ENCODE peak calls at places on chromosome 12, in six cellular contexts. U is heart right ventricle, P is A673, M is neuronal stem cell, B is HAP-1, C is mesenchymal stem cell. V is an unnamed sample.

GRCh38 chr12:96036765-96037455 is 1.5 kb upstream of the LTA4H start:
- DNase-seq in U (no peak), P (no peak), M (no peak), B (no peak), C (no peak), V (no peak)

GRCh38 chr12:55728185-55728931 is 451 bp downstream of the CD63 start:
- DNase-seq in U (peak; percentile 83), P (peak; percentile 55), M (no peak), B (no peak), C (peak; percentile 64), V (no peak)

GRCh38 chr12:53220857-53221202 is 11.2 kb downstream of the RARG start:
- DNase-seq in U (peak; percentile 94), P (peak; percentile 88), M (peak; percentile 91), B (peak; percentile 88), C (peak; percentile 96), V (no peak)

GRCh38 chr12:85509857-85510256 is 229.8 kb downstream of the ALX1 start:
- DNase-seq in U (no peak), P (no peak), M (no peak), B (no peak), C (no peak), V (no peak)

GRCh38 chr12:94767971-94768370 is 117.6 kb upstream of the TMCC3 start:
- DNase-seq in U (no peak), P (no peak), M (no peak), B (no peak), C (no peak), V (no peak)

GRCh38 chr12:63787306-63787705 is 7.6 kb downstream of the RXYLT1 start:
- DNase-seq in U (no peak), P (no peak), M (no peak), B (no peak), C (no peak), V (no peak)

GRCh38 chr12:124686001-124686884 is 118.8 kb upstream of the NCOR2 start:
- DNase-seq in U (no peak), P (peak; percentile 62), M (no peak), B (no peak), C (peak; percentile 92), V (no peak)

GRCh38 chr12:122356192-122356635 is 66.3 kb downstream of the CLIP1 start:
- DNase-seq in U (no peak), P (peak; percentile 78), M (peak; percentile 12), B (peak; percentile 51), C (peak; percentile 80), V (peak; percentile 35)

GRCh38 chr12:23536293-23536692 is 413.2 kb downstream of the SOX5 start:
- DNase-seq in U (no peak), P (no peak), M (no peak), B (no peak), C (no peak), V (no peak)

GRCh38 chr12:30880061-30880460 is 46.5 kb upstream of the TSPAN11 start:
- DNase-seq in U (no peak), P (no peak), M (no peak), B (no peak), C (peak; percentile 6), V (no peak)

GRCh38 chr12:28440209-28440608 is 250.0 kb downstream of the CCDC91 start:
- DNase-seq in U (no peak), P (no peak), M (no peak), B (no peak), C (peak; percentile 24), V (no peak)

DNA sequence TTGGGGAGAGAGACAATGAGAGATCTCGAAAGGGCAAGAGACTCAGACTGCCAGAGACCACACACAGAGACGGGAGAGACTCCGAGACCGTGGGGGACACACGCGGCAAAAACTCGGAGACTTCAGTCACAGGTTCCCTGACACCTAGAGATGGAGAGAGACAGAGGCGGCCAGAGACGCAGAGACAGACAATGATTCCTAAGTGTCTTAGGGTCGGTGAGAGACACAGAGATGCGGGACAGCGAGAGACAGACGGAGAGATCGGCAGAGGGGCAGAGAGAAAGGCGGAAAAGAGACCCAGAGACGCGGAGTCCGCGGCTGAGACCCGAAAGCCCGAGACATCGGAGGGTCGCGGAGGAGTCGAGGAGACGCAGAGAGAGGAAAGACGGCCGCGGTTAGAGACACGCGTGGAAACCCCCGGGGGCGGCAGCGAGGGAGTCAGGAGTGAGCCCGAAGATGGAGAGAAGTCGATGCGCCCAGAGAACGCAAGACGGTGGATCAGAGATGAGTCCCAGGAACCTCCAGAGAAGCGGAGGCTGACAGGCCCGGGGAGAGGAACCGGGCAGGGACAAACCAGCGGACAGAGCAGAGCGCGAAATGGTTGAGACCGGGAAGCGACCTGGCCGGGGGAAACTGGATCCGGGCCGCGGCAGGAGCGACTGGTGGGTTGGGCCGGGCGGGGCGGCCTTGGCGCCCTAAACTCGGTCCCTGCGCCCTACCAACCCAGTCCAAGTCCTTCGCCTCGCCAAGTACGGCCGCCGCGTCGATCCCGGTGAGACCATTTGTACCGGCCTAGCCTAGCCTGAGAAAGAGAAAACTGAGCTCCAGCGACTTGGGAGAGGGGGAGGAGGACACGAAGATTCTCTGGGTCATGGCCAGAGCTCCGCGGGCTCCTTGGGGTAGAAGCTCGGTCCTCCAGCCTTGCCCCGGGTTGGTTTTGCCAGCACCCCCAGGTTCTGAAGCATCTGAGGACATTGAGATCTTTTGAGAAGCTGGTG is 7.6 kb downstream of the LHX5 start:
- DNase-seq in U (no peak), P (no peak), M (peak; percentile 26), B (no peak), C (peak; percentile 23), V (no peak)
- H3K4me3 ChIP-seq in U (peak overlapping the region; percentile 13), P (no peak overlapping the region), M (no peak overlapping the region), B (no peak overlapping the region), C (no peak overlapping the region), V (peak overlapping the region; percentile 6)

DNA sequence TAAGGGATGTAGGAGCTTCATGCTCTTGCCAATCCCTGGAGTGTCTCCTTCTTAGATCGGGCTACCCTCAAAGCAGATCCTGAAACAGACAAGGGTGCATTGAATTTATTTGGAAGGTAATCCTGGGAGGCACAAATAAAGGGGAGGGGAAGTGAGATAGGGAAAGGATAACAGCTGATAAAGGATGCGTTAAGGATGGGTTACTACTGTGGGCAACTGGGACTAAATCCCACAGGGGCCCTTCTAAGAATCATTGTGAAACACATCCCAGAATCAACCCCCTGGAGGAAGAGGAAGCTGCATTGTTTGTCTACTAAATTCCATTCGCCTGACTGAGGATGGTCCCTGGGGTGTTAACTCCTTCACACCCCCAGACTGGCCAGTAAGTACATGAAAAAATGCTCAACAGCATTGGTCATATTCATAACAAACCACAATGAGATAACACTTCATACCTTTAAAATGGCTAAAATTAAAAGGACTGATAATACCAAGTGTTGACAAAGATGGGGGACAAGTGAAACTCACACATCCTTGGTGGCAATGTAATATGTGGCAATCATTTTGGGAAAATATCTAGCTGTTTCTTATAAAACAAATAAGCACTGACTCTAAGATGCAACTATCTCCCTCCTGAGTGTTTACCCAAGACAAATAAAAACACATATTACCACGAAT is 37.0 kb upstream of the CMKLR1 start:
- DNase-seq in U (no peak), P (no peak), M (no peak), B (no peak), C (no peak), V (no peak)
- H3K9me3 ChIP-seq in U (peaks cover 7% of the 10 kb centered on the region), P (no peaks in the 10 kb centered on the region), M (peaks cover 3% of the 10 kb centered on the region), B (no peaks in the 10 kb centered on the region), C (peaks cover 33% of the 10 kb centered on the region), V (no peaks in the 10 kb centered on the region)

GRCh38 chr12:11555743-11556625 is 93.5 kb upstream of the ETV6 start:
- DNase-seq in U (no peak), P (no peak), M (no peak), B (no peak), C (no peak), V (no peak)
- H3K4me3 ChIP-seq in U (no peak overlapping the region), P (no peak overlapping the region), M (no peak overlapping the region), B (no peak overlapping the region), C (no peak overlapping the region), V (no peak overlapping the region)

GRCh38 chr12:132953771-132954170 is 2.3 kb downstream of the ZNF605 start:
- DNase-seq in U (no peak), P (no peak), M (no peak), B (no peak), C (no peak), V (no peak)
- H3K9me3 ChIP-seq in U (no peaks in the 10 kb centered on the region), P (peaks cover 39% of the 10 kb centered on the region), M (peaks cover 71% of the 10 kb centered on the region), B (peaks cover 5% of the 10 kb centered on the region), C (peaks cover 51% of the 10 kb centered on the region), V (peaks cover 17% of the 10 kb centered on the region)

DNA sequence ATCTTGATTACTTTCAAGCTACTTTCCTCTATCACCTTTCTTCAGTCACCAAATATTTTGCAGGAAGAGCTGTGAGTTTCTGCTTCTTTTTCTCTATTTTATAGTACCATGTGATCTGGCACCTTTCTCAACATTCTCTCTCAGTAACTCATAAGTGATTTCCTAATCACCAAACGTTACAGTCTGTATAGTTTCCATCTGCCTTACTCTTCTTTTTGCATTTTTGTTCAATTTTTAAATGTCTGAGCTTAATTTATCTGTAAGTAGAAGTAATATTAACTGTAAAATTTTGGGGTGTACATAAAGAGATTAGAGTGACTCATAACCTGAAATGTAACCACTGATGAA is 422.1 kb upstream of the SYT1 start:
- DNase-seq in U (no peak), P (no peak), M (no peak), B (no peak), C (peak; percentile 37), V (no peak)
- H3K4me3 ChIP-seq in U (no peak overlapping the region), P (no peak overlapping the region), M (no peak overlapping the region), B (no peak overlapping the region), C (no peak overlapping the region), V (no peak overlapping the region)